ENCODE peak calls at places on chromosomes 6 and 20, in four cellular contexts. One of them, this sample, is unnamed.

GRCh38 chr6:154289818-154290508 is 66.6 kb downstream of the IPCEF1 start:
- DNase-seq in effector memory CD8-positive, alpha-beta T cell: no peak
- DNase-seq in T-helper 17 cell: no peak
- DNase-seq in A172: no peak
- DNase-seq in this sample: no peak

GRCh38 chr20:52231230-52231746 is 39.7 kb upstream of the ZFP64 start:
- DNase-seq in effector memory CD8-positive, alpha-beta T cell: no peak
- DNase-seq in T-helper 17 cell: no peak
- DNase-seq in A172: no peak
- DNase-seq in this sample: no peak

GRCh38 chr6:150539111-150539510 is 60.6 kb upstream of the PLEKHG1 start:
- DNase-seq in effector memory CD8-positive, alpha-beta T cell: no peak
- DNase-seq in T-helper 17 cell: no peak
- DNase-seq in A172: no peak
- DNase-seq in this sample: no peak

GRCh38 chr6:108559884-108560462 is 744 bp upstream of the FOXO3 start:
- DNase-seq in effector memory CD8-positive, alpha-beta T cell: no peak
- DNase-seq in T-helper 17 cell: no peak
- DNase-seq in A172: peak
- DNase-seq in this sample: no peak

GRCh38 chr6:16625319-16626240 is 135.7 kb downstream of the ATXN1 start:
- DNase-seq in effector memory CD8-positive, alpha-beta T cell: no peak
- DNase-seq in T-helper 17 cell: no peak
- DNase-seq in A172: peak
- DNase-seq in this sample: no peak

GRCh38 chr6:9401936-9402335 is 966.6 kb upstream of the SLC35B3 start:
- DNase-seq in effector memory CD8-positive, alpha-beta T cell: no peak
- DNase-seq in T-helper 17 cell: no peak
- DNase-seq in A172: no peak
- DNase-seq in this sample: no peak

GRCh38 chr20:19885981-19886665 is 128.1 kb downstream of the RIN2 start:
- DNase-seq in effector memory CD8-positive, alpha-beta T cell: no peak
- DNase-seq in T-helper 17 cell: no peak
- DNase-seq in A172: peak
- DNase-seq in this sample: no peak

GRCh38 chr6:129709909-129710721 is at the start of gene ARHGAP18:
- DNase-seq in effector memory CD8-positive, alpha-beta T cell: peak
- DNase-seq in T-helper 17 cell: peak
- DNase-seq in A172: peak
- DNase-seq in this sample: peak

GRCh38 chr6:133804263-133804662 is 84.7 kb upstream of the TCF21 start:
- DNase-seq in effector memory CD8-positive, alpha-beta T cell: no peak
- DNase-seq in T-helper 17 cell: no peak
- DNase-seq in A172: no peak
- DNase-seq in this sample: no peak

GRCh38 chr6:98498359-98498758 is 336.0 kb upstream of the POU3F2 start:
- DNase-seq in effector memory CD8-positive, alpha-beta T cell: no peak
- DNase-seq in T-helper 17 cell: no peak
- DNase-seq in A172: no peak
- DNase-seq in this sample: no peak

GRCh38 chr20:3172933-3173581 is at the start of gene LZTS3:
- DNase-seq in effector memory CD8-positive, alpha-beta T cell: peak
- DNase-seq in T-helper 17 cell: peak
- DNase-seq in A172: peak
- DNase-seq in this sample: peak

GRCh38 chr6:25010917-25011625 is 75.3 kb upstream of the RIPOR2 start:
- DNase-seq in effector memory CD8-positive, alpha-beta T cell: no peak
- DNase-seq in T-helper 17 cell: no peak
- DNase-seq in A172: no peak
- DNase-seq in this sample: no peak

GRCh38 chr6:106617302-106617701 is 12.0 kb downstream of the RTN4IP1 start:
- DNase-seq in effector memory CD8-positive, alpha-beta T cell: no peak
- DNase-seq in T-helper 17 cell: no peak
- DNase-seq in A172: no peak
- DNase-seq in this sample: no peak

GRCh38 chr6:75486850-75487568 is 6.6 kb downstream of the FILIP1 start:
- DNase-seq in effector memory CD8-positive, alpha-beta T cell: no peak
- DNase-seq in T-helper 17 cell: no peak
- DNase-seq in A172: no peak
- DNase-seq in this sample: no peak

GRCh38 chr6:164099535-164099982 is 685.0 kb downstream of the QKI start:
- DNase-seq in effector memory CD8-positive, alpha-beta T cell: no peak
- DNase-seq in T-helper 17 cell: no peak
- DNase-seq in A172: no peak
- DNase-seq in this sample: no peak

GRCh38 chr20:59709636-59710035 is 105.3 kb downstream of the PHACTR3 start:
- DNase-seq in effector memory CD8-positive, alpha-beta T cell: no peak
- DNase-seq in T-helper 17 cell: no peak
- DNase-seq in A172: no peak
- DNase-seq in this sample: no peak

GRCh38 chr6:126293891-126294524 is 45.9 kb upstream of the CENPW start:
- DNase-seq in effector memory CD8-positive, alpha-beta T cell: no peak
- DNase-seq in T-helper 17 cell: no peak
- DNase-seq in A172: no peak
- DNase-seq in this sample: no peak

GRCh38 chr6:157096522-157096921 is 226.8 kb downstream of the TMEM242 start:
- DNase-seq in effector memory CD8-positive, alpha-beta T cell: no peak
- DNase-seq in T-helper 17 cell: no peak
- DNase-seq in A172: no peak
- DNase-seq in this sample: no peak

GRCh38 chr20:4542270-4542669 is 179.4 kb upstream of the PRND start:
- DNase-seq in effector memory CD8-positive, alpha-beta T cell: no peak
- DNase-seq in T-helper 17 cell: no peak
- DNase-seq in A172: no peak
- DNase-seq in this sample: no peak

GRCh38 chr20:51402201-51402600 is 140.3 kb downstream of the NFATC2 start:
- DNase-seq in effector memory CD8-positive, alpha-beta T cell: peak
- DNase-seq in T-helper 17 cell: peak
- DNase-seq in A172: peak
- DNase-seq in this sample: no peak

GRCh38 chr6:109484161-109484560 is 1.1 kb upstream of the ZBTB24 start:
- DNase-seq in effector memory CD8-positive, alpha-beta T cell: no peak
- DNase-seq in T-helper 17 cell: no peak
- DNase-seq in A172: no peak
- DNase-seq in this sample: no peak

GRCh38 chr20:41255655-41256054 is 61.9 kb downstream of the ZHX3 start:
- DNase-seq in effector memory CD8-positive, alpha-beta T cell: no peak
- DNase-seq in T-helper 17 cell: no peak
- DNase-seq in A172: no peak
- DNase-seq in this sample: no peak

GRCh38 chr6:15020114-15020770 is 225.6 kb upstream of the JARID2 start:
- DNase-seq in effector memory CD8-positive, alpha-beta T cell: no peak
- DNase-seq in T-helper 17 cell: no peak
- DNase-seq in A172: no peak
- DNase-seq in this sample: no peak

GRCh38 chr6:145315982-145316600 is 419.2 kb downstream of the EPM2A start:
- DNase-seq in effector memory CD8-positive, alpha-beta T cell: no peak
- DNase-seq in T-helper 17 cell: no peak
- DNase-seq in A172: peak
- DNase-seq in this sample: no peak

GRCh38 chr6:16555550-16555949 is 205.7 kb downstream of the ATXN1 start:
- DNase-seq in effector memory CD8-positive, alpha-beta T cell: no peak
- DNase-seq in T-helper 17 cell: no peak
- DNase-seq in A172: no peak
- DNase-seq in this sample: no peak

GRCh38 chr6:16322666-16323312 is 84.4 kb downstream of the GMPR start:
- DNase-seq in effector memory CD8-positive, alpha-beta T cell: peak
- DNase-seq in T-helper 17 cell: peak
- DNase-seq in A172: peak
- DNase-seq in this sample: peak

GRCh38 chr6:89525786-89526562 is 93.0 kb downstream of the ANKRD6 start:
- DNase-seq in effector memory CD8-positive, alpha-beta T cell: no peak
- DNase-seq in T-helper 17 cell: no peak
- DNase-seq in A172: peak
- DNase-seq in this sample: no peak

GRCh38 chr6:15048367-15048766 is 197.5 kb upstream of the JARID2 start:
- DNase-seq in effector memory CD8-positive, alpha-beta T cell: no peak
- DNase-seq in T-helper 17 cell: no peak
- DNase-seq in A172: no peak
- DNase-seq in this sample: no peak

GRCh38 chr6:169225131-169225576 is 28.5 kb downstream of the THBS2 start:
- DNase-seq in effector memory CD8-positive, alpha-beta T cell: no peak
- DNase-seq in T-helper 17 cell: no peak
- DNase-seq in A172: no peak
- DNase-seq in this sample: no peak

GRCh38 chr6:54847799-54848597 is 1.4 kb downstream of the FAM83B start:
- DNase-seq in effector memory CD8-positive, alpha-beta T cell: no peak
- DNase-seq in T-helper 17 cell: no peak
- DNase-seq in A172: peak
- DNase-seq in this sample: no peak

GRCh38 chr6:94130458-94130857 is 711.1 kb upstream of the EPHA7 start:
- DNase-seq in effector memory CD8-positive, alpha-beta T cell: no peak
- DNase-seq in T-helper 17 cell: no peak
- DNase-seq in A172: no peak
- DNase-seq in this sample: no peak

This sample was measured in memory B cell.